ENCODE peak calls at places on chromosomes 3 and 15, in four cellular contexts. M, Q, O and N are unnamed samples.

GRCh38 chr3:177615015-177615414 is 417.7 kb upstream of the TBL1XR1 start:
- DNase-seq in M (peak; percentile 81), Q (peak; percentile 97), O (peak; percentile 60), N (peak; percentile 31)

GRCh38 chr15:65089206-65089824 is 12.8 kb downstream of the KBTBD13 start:
- DNase-seq in M (peak; percentile 71), Q (no peak), O (peak; percentile 72), N (peak; percentile 1)

GRCh38 chr3:99706410-99706809 is 68.0 kb downstream of the COL8A1 start:
- DNase-seq in M (no peak), Q (no peak), O (no peak), N (no peak)

GRCh38 chr3:24683511-24684384 is 189.1 kb upstream of the THRB start:
- DNase-seq in M (no peak), Q (peak; percentile 88), O (no peak), N (no peak)

GRCh38 chr15:57152133-57152532 is 224.2 kb upstream of the CGNL1 start:
- DNase-seq in M (no peak), Q (no peak), O (no peak), N (no peak)

GRCh38 chr3:53151465-53151864 is 9.5 kb upstream of the PRKCD start:
- DNase-seq in M (no peak), Q (no peak), O (no peak), N (peak; percentile 3)

GRCh38 chr3:34837848-34838741 is 801.2 kb upstream of the ARPP21 start:
- DNase-seq in M (no peak), Q (no peak), O (no peak), N (no peak)

GRCh38 chr3:152841131-152841530 is 6.2 kb downstream of the P2RY1 start:
- DNase-seq in M (no peak), Q (no peak), O (no peak), N (no peak)

GRCh38 chr3:82474711-82475110 is 713.3 kb upstream of the GBE1 start:
- DNase-seq in M (no peak), Q (peak; percentile 94), O (no peak), N (no peak)

GRCh38 chr3:143170676-143171075 is 51.1 kb downstream of the CHST2 start:
- DNase-seq in M (no peak), Q (no peak), O (no peak), N (no peak)

GRCh38 chr15:62749445-62749844 is 293.1 kb upstream of the TPM1 start:
- DNase-seq in M (no peak), Q (no peak), O (no peak), N (no peak)

GRCh38 chr15:91517491-91518200 is 335.9 kb upstream of the SLCO3A1 start:
- DNase-seq in M (no peak), Q (no peak), O (no peak), N (no peak)

GRCh38 chr15:48400086-48400485 is 68.9 kb downstream of the DUT start:
- DNase-seq in M (no peak), Q (no peak), O (no peak), N (peak; percentile 57)

GRCh38 chr3:181176610-181177009 is 187.1 kb upstream of the DNAJC19 start:
- DNase-seq in M (peak; percentile 74), Q (peak; percentile 71), O (peak; percentile 49), N (no peak)

GRCh38 chr15:77775373-77775772 is 142.7 kb upstream of the LINGO1 start:
- DNase-seq in M (no peak), Q (no peak), O (no peak), N (peak; percentile 38)

GRCh38 chr3:65706786-65707568 is 331.7 kb downstream of the MAGI1 start:
- DNase-seq in M (no peak), Q (no peak), O (no peak), N (peak; percentile 3)

GRCh38 chr3:31106204-31106603 is 211.7 kb upstream of the GADL1 start:
- DNase-seq in M (no peak), Q (peak; percentile 82), O (no peak), N (peak; percentile 94)

GRCh38 chr3:140223631-140224030 is 288.6 kb downstream of the CLSTN2 start:
- DNase-seq in M (no peak), Q (peak; percentile 51), O (no peak), N (no peak)

GRCh38 chr3:194043516-194043915 is 92.4 kb upstream of the HES1 start:
- DNase-seq in M (no peak), Q (peak; percentile 38), O (no peak), N (no peak)

GRCh38 chr15:19987389-19988048 is 554.1 kb downstream of the GOLGA6L6 start:
- DNase-seq in M (no peak), Q (peak; percentile 37), O (no peak), N (peak; percentile 23)
- H3K9me3 ChIP-seq in M (no peaks in the 10 kb centered on the region), Q (peaks cover 7% of the 10 kb centered on the region), O (peaks cover 6% of the 10 kb centered on the region), N (peaks cover 3% of the 10 kb centered on the region)

GRCh38 chr3:160447544-160447943 is 2.0 kb downstream of the TRIM59 start:
- DNase-seq in M (no peak), Q (peak; percentile 69), O (no peak), N (peak; percentile 79)
- H3K4me3 ChIP-seq in M (no peak overlapping the region), Q (peak overlapping the region; percentile 76), O (no peak overlapping the region), N (peak overlapping the region; percentile 75)

GRCh38 chr3:149010966-149011365 is 19.6 kb downstream of the GYG1 start:
- DNase-seq in M (no peak), Q (no peak), O (no peak), N (no peak)

GRCh38 chr3:149009732-149010131 is 18.4 kb downstream of the GYG1 start:
- DNase-seq in M (no peak), Q (no peak), O (no peak), N (no peak)

GRCh38 chr3:149010504-149010951 is 19.2 kb downstream of the GYG1 start:
- DNase-seq in M (no peak), Q (peak; percentile 26), O (no peak), N (no peak)

GRCh38 chr3:149013726-149014125 is 22.4 kb downstream of the GYG1 start:
- DNase-seq in M (no peak), Q (no peak), O (no peak), N (peak; percentile 51)

DNA sequence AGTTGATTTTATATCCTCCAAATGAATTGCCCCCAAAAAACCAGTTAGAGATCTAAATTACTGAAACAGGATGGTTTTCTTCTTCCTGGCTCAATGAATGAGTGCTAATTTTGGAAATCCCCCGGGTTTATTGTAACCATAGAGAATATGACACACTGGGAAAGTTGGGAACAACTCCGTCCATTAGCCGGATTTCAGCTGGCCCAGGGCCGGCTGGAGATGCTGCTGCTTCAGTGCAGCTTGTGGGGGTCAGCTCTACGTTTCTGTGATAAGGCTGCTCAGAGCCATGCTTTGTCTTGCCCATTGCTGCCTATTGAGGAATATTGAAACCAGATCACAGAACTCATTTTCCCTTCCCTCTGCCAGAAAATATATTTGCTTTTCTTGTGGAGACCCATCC is 20.3 kb downstream of the GYG1 start:
- DNase-seq in M (no peak), Q (no peak), O (peak; percentile 38), N (no peak)
- H3K27ac ChIP-seq in M (no peak overlapping the region), Q (no peak overlapping the region), O (no peak overlapping the region), N (no peak overlapping the region)

DNA sequence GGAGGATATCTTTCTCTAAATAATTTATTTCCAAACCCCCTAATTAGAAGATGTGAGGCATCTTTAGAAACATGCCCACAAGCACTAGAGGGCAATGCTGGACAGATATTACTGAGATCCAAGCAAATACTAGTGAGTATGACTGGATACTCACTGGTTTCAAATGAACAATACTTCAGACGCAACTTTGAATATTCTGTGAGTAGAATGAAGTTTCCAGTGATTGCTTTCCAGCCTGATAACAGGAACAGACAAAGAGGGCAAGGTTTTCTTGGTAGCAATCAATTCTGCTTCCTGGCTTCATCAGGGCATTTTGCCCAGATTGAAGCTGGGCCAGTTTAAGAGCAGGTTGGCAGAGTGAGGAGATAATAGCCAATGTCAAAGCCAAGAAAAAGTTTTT is 442.6 kb upstream of the PDZRN3 start:
- DNase-seq in M (no peak), Q (no peak), O (no peak), N (no peak)
- H3K9me3 ChIP-seq in M (no peaks in the 10 kb centered on the region), Q (peaks cover 37% of the 10 kb centered on the region), O (no peaks in the 10 kb centered on the region), N (no peaks in the 10 kb centered on the region)

GRCh38 chr3:117548600-117548999 is 839.0 kb downstream of the TUSC7 start:
- DNase-seq in M (no peak), Q (no peak), O (no peak), N (no peak)
- H3K4me3 ChIP-seq in M (no peak overlapping the region), Q (no peak overlapping the region), O (no peak overlapping the region), N (no peak overlapping the region)

DNA sequence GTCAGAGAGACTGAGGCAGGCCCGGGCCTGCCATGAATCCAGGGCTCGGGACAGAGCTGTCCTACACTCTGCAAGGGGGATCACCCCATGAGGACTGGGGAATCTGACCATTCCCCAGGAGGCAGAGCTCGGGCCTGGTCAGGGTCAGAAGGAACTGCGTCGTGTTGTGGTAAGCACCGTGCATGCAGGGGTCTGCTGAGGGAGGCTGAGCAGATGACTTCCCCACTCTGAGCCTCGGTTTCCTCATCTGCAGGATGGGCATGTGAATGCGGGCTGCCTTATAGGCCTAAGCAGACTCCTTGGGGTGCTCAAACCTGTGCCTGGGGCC is 61.6 kb upstream of the IQSEC1 start:
- DNase-seq in M (peak; percentile 40), Q (no peak), O (no peak), N (no peak)
- H3K27ac ChIP-seq in M (no peak overlapping the region), Q (no peak overlapping the region), O (no peak overlapping the region), N (no peak overlapping the region)

GRCh38 chr3:16148213-16148612 is 26.3 kb upstream of the GALNT15 start:
- DNase-seq in M (no peak), Q (no peak), O (no peak), N (no peak)
- H3K9me3 ChIP-seq in M (no peaks in the 10 kb centered on the region), Q (no peaks in the 10 kb centered on the region), O (peaks cover 10% of the 10 kb centered on the region), N (no peaks in the 10 kb centered on the region)

GRCh38 chr15:51621155-51621554 is 1.4 kb downstream of the DMXL2 start:
- DNase-seq in M (no peak), Q (no peak), O (no peak), N (no peak)
- H3K4me3 ChIP-seq in M (peak overlapping the region; percentile 60), Q (peak overlapping the region; percentile 86), O (peak overlapping the region; percentile 83), N (peak overlapping the region; percentile 94)

DNA sequence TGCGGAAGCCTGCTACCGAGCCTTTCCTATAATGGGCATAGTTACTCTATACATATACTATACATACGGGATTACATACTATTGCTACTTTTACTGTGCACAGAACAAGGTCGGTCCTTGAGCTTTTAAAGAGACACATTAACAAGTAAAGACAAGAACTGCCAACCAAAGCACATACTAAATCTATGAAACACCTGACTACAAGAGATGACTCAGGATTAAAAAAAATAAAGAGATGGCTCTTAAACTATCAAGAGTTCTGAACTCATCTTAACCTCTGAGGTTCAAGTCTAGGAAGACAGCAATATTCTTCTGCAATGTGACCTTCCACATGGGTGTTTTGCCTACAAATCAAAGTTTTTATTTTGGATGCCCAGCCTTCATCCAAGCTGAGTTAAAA is 106.8 kb downstream of the TNIK start:
- DNase-seq in M (no peak), Q (peak; percentile 53), O (no peak), N (no peak)
- H3K27ac ChIP-seq in M (no peak overlapping the region), Q (peak overlapping the region; percentile 88), O (no peak overlapping the region), N (no peak overlapping the region)

DNA sequence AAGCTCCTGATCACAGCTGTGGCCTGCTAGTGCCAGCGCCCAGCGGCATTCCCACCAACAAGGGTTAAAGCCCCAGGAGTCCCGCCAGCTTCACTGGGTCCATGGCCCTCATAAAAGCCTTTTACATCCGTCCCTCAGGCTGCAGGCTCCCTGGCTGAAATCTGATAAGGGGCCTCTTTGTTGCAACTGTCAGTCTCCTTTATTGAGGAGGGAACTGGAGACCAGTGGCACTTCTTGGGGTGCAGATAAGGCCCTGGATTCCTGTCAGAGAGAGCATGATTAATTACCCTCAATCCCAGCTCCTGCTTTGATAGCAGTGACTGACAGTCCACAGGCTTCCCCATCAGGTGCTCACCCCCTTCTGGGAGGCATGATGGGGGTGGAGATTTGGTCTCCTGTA is 30.9 kb upstream of the CLK3 start:
- DNase-seq in M (no peak), Q (no peak), O (no peak), N (no peak)
- H3K9me3 ChIP-seq in M (no peaks in the 10 kb centered on the region), Q (no peaks in the 10 kb centered on the region), O (no peaks in the 10 kb centered on the region), N (no peaks in the 10 kb centered on the region)